ENCODE peak calls at places on chromosomes 5 and 9, in nine cellular contexts. U is right atrium auricular region; E is ureter; Y is T-helper 9 cell; L is aorta; D is NCI-H1105 treated with DMSO at 0.1 percent for 48 hours; W is stimulated activated CD8-positive, alpha-beta memory T cell treated with anti-CD3 and anti-CD28 coated beads, Interleukin-12 subunit alpha, Interleukin-12 subunit beta, amount 100 ng/mL, for 4 hours; O is AG10803; X is T1000. P is an unnamed sample.

GRCh38 chr5:42572313-42572712 is 149.1 kb downstream of the GHR start:
- DNase-seq in U (no peak), E (no peak), Y (no peak), L (no peak), D (no peak), W (no peak), O (no peak), X (no peak), P (no peak)

GRCh38 chr5:138276402-138277054 is 2.1 kb upstream of the GFRA3 start:
- DNase-seq in U (no peak), E (no peak), Y (no peak), L (no peak), D (no peak), W (no peak), O (no peak), X (no peak), P (no peak)

GRCh38 chr9:71079451-71079850 is 42.0 kb downstream of the TRPM3 start:
- DNase-seq in U (no peak), E (no peak), Y (no peak), L (no peak), D (no peak), W (no peak), O (peak; percentile 73), X (peak; percentile 6), P (no peak)

GRCh38 chr5:133909584-133909983 is 58.8 kb downstream of the C5orf15 start:
- DNase-seq in U (no peak), E (no peak), Y (no peak), L (no peak), D (no peak), W (no peak), O (no peak), X (no peak), P (no peak)

GRCh38 chr5:142307491-142307890 is 17.3 kb downstream of the SPRY4 start:
- DNase-seq in U (no peak), E (no peak), Y (no peak), L (no peak), D (no peak), W (no peak), O (no peak), X (no peak), P (no peak)

GRCh38 chr9:99162759-99163364 is 57.9 kb downstream of the TGFBR1 start:
- DNase-seq in U (no peak), E (no peak), Y (no peak), L (no peak), D (peak; percentile 46), W (no peak), O (peak; percentile 36), X (no peak), P (no peak)

GRCh38 chr9:126550891-126551351 is 62.8 kb upstream of the LMX1B start:
- DNase-seq in U (no peak), E (no peak), Y (no peak), L (no peak), D (no peak), W (no peak), O (no peak), X (no peak), P (no peak)

GRCh38 chr5:104016650-104017049 is 454.1 kb upstream of the NUDT12 start:
- DNase-seq in U (no peak), E (no peak), Y (no peak), L (no peak), D (no peak), W (no peak), O (peak; percentile 2), X (no peak), P (no peak)